ENCODE peak calls at places on chromosomes 12 and 14, in five cellular contexts. Y is bronchial epithelial cell; Z is activated T-helper 1 cell treated with Interleukin-2 at 50 U/mL for 16 hours; X is stimulated activated naive CD4-positive, alpha-beta T cell treated with Interleukin-2 at 50 U/mL for 16 hours; K is stomach. J is an unnamed sample.

GRCh38 chr12:49482095-49483051 is 56.5 kb upstream of the KCNH3 start:
- DNase-seq in X (no peak), Z (no peak), Y (peak; percentile 84), K (no peak), J (no peak)

GRCh38 chr12:34602213-34602940 is 580.1 kb downstream of the ALG10 start:
- DNase-seq in K (no peak), X (no peak), Y (no peak), Z (no peak), J (no peak)

GRCh38 chr14:92914087-92914656 is 8.8 kb upstream of the CHGA start:
- DNase-seq in K (no peak), Y (peak; percentile 24), Z (no peak), X (peak; percentile 18), J (peak; percentile 10)

GRCh38 chr14:77523109-77523508 is 24.5 kb upstream of the ISM2 start:
- DNase-seq in X (no peak), Z (no peak), K (no peak), Y (no peak), J (no peak)

GRCh38 chr14:36478782-36479181 is 41.2 kb downstream of the NKX2-1 start:
- DNase-seq in X (no peak), Y (peak; percentile 95), K (no peak), Z (no peak), J (no peak)

GRCh38 chr12:116891019-116891418 is 9.8 kb upstream of the HRK start:
- DNase-seq in Z (no peak), X (no peak), K (no peak), Y (no peak), J (no peak)

GRCh38 chr14:51517116-51517515 is 134.6 kb upstream of the FRMD6 start:
- DNase-seq in Y (no peak), Z (no peak), K (no peak), X (no peak), J (no peak)

GRCh38 chr12:38541849-38542248 is 225.3 kb downstream of the ALG10B start:
- DNase-seq in Y (no peak), K (no peak), Z (no peak), X (no peak), J (no peak)

GRCh38 chr14:35740215-35740614 is 68.9 kb downstream of the RALGAPA1 start:
- DNase-seq in Y (no peak), Z (no peak), K (no peak), X (no peak), J (no peak)

GRCh38 chr12:122206976-122207375 is 3.5 kb downstream of the B3GNT4 start:
- DNase-seq in K (no peak), X (no peak), Y (no peak), Z (no peak), J (no peak)

GRCh38 chr14:89641495-89642162 is 224.6 kb upstream of the FOXN3 start:
- DNase-seq in K (no peak), Z (no peak), X (no peak), Y (no peak), J (no peak)

GRCh38 chr12:132766380-132767085 is 4.9 kb upstream of the ANKLE2 start:
- DNase-seq in X (no peak), Y (peak; percentile 3), K (peak; percentile 75), Z (no peak), J (no peak)

GRCh38 chr14:24861083-24861630 is 188.8 kb downstream of the STXBP6 start:
- DNase-seq in X (no peak), K (no peak), Z (no peak), Y (peak; percentile 52), J (no peak)

GRCh38 chr14:31092160-31092708 is 66.1 kb upstream of the STRN3 start:
- DNase-seq in Z (no peak), Y (no peak), X (no peak), K (no peak), J (no peak)

J was measured in T follicular helper cell.